ENCODE peak calls at places on chromosome 11, in eight cellular contexts. E is SJSA1, D is psoas muscle, X is fibroblast of lung, Q is right lobe of liver, U is GM23248, J is tibial nerve, R is endothelial cell of umbilical vein. P is an unnamed sample. For H3K27me3 and H3K4me1, the result is how much of the 10 kb centered on the place peaks cover.

GRCh38 chr11:7569044-7569443 is 55.2 kb downstream of the PPFIBP2 start:
- DNase-seq in R (no peak), X (no peak), D (no peak), U (no peak), J (no peak), E (no peak), Q (no peak), P (peak)

GRCh38 chr11:35798423-35798822 is 135.8 kb downstream of the TRIM44 start:
- DNase-seq in J (no peak), Q (no peak), E (no peak), D (no peak), X (no peak), U (peak), R (peak), P (no peak)

GRCh38 chr11:42098075-42098474 is 638.6 kb upstream of the LRRC4C start:
- DNase-seq in Q (no peak), U (no peak), J (no peak), E (no peak), X (no peak), D (no peak), R (no peak), P (no peak)

GRCh38 chr11:105000797-105001196 is 22.2 kb downstream of the CASP5 start:
- DNase-seq in Q (no peak), D (no peak), U (peak), E (no peak), X (no peak), J (no peak), R (peak), P (no peak)

GRCh38 chr11:35541621-35542375 is 16.4 kb upstream of the PAMR1 start:
- DNase-seq in J (peak), Q (no peak), R (no peak), U (peak), E (peak), D (peak), X (peak), P (no peak)

GRCh38 chr11:16814410-16815046 is 76.1 kb downstream of the C11orf58 start:
- DNase-seq in R (no peak), X (no peak), E (no peak), D (no peak), Q (no peak), J (no peak), U (no peak), P (no peak)

GRCh38 chr11:126968915-126969314 is 31.7 kb downstream of the KIRREL3 start:
- DNase-seq in J (no peak), E (no peak), U (peak), R (no peak), Q (no peak), D (no peak), X (no peak), P (no peak)

GRCh38 chr11:96219981-96220623 is 122.9 kb downstream of the MAML2 start:
- DNase-seq in E (no peak), U (peak), D (no peak), X (peak), Q (no peak), R (peak), J (no peak), P (peak)

GRCh38 chr11:89175796-89176195 is 1.9 kb upstream of the TYR start:
- DNase-seq in J (no peak), X (no peak), D (no peak), E (no peak), R (no peak), U (peak), Q (no peak), P (no peak)

GRCh38 chr11:6488342-6488741 is 7.0 kb downstream of the TIMM10B start:
- DNase-seq in J (no peak), R (no peak), U (no peak), X (no peak), E (no peak), Q (no peak), D (no peak), P (no peak)

GRCh38 chr11:3000032-3000961 is 8.2 kb upstream of the NAP1L4 start:
- DNase-seq in R (peak), J (no peak), U (peak), D (peak), E (peak), X (peak), Q (peak), P (peak)

GRCh38 chr11:95500466-95500865 is 269.5 kb upstream of the SESN3 start:
- DNase-seq in D (no peak), X (peak), J (no peak), U (no peak), E (no peak), R (no peak), Q (no peak), P (no peak)

GRCh38 chr11:100890779-100891178 is 203.7 kb downstream of the ARHGAP42 start:
- DNase-seq in X (peak), R (no peak), D (no peak), J (no peak), Q (no peak), U (peak), E (peak), P (no peak)

GRCh38 chr11:85718991-85719807 is 33.2 kb upstream of the CCDC89 start:
- DNase-seq in R (peak), Q (no peak), J (peak), E (peak), U (peak), X (peak), D (peak), P (peak)

GRCh38 chr11:35418282-35418846 is 994 bp downstream of the SLC1A2 start:
- DNase-seq in R (no peak), E (no peak), X (no peak), Q (no peak), U (no peak), D (no peak), J (no peak), P (no peak)

GRCh38 chr11:3222003-3222855 is 3.6 kb upstream of the MRGPRG start:
- DNase-seq in R (no peak), E (no peak), D (no peak), U (no peak), Q (no peak), X (no peak), J (no peak), P (no peak)

GRCh38 chr11:11916981-11917399 is 75.2 kb downstream of the USP47 start:
- DNase-seq in E (peak), Q (no peak), R (no peak), D (peak), J (no peak), U (peak), X (peak), P (no peak)

GRCh38 chr11:121420398-121420797 is 31.7 kb upstream of the SORL1 start:
- DNase-seq in R (no peak), D (no peak), J (no peak), X (no peak), U (no peak), E (no peak), Q (no peak), P (no peak)

GRCh38 chr11:110076388-110076965 is 16.7 kb upstream of the ZC3H12C start:
- DNase-seq in Q (no peak), D (no peak), J (no peak), R (no peak), E (no peak), U (peak), X (no peak), P (no peak)

GRCh38 chr11:70176940-70177689 is 26.0 kb upstream of the FADD start:
- DNase-seq in E (peak), Q (no peak), J (no peak), U (peak), R (no peak), X (no peak), D (no peak), P (peak)

GRCh38 chr11:77090373-77091111 is 12.1 kb upstream of the OMP start:
- DNase-seq in Q (peak), X (no peak), J (no peak), R (no peak), E (no peak), U (no peak), D (peak), P (no peak)

GRCh38 chr11:62033191-62034044 is 66.0 kb upstream of the FTH1 start:
- DNase-seq in J (no peak), Q (no peak), U (peak), E (no peak), X (no peak), R (peak), D (no peak), P (no peak)

GRCh38 chr11:13772223-13773046 is 104.0 kb downstream of the FAR1 start:
- DNase-seq in Q (no peak), R (peak), U (peak), D (no peak), E (peak), J (no peak), X (peak), P (no peak)

GRCh38 chr11:92500463-92500862 is 275.8 kb downstream of the FAT3 start:
- DNase-seq in E (no peak), R (no peak), U (no peak), D (no peak), Q (no peak), J (no peak), X (peak), P (no peak)

GRCh38 chr11:369336-370018 is at the start of gene B4GALNT4:
- DNase-seq in R (no peak), E (no peak), Q (no peak), J (no peak), D (peak), X (no peak), U (peak), P (no peak)

GRCh38 chr11:116148056-116148455 is 624.7 kb downstream of the BUD13 start:
- DNase-seq in X (no peak), U (no peak), J (no peak), D (no peak), R (no peak), E (no peak), Q (no peak), P (no peak)

GRCh38 chr11:96149743-96150555 is 193.0 kb downstream of the MAML2 start:
- DNase-seq in D (no peak), Q (no peak), J (no peak), R (no peak), X (no peak), U (peak), E (peak), P (no peak)

GRCh38 chr11:102473543-102473942 is 21.0 kb upstream of the TMEM123 start:
- DNase-seq in U (no peak), J (no peak), E (no peak), X (no peak), D (no peak), R (no peak), Q (no peak), P (no peak)

GRCh38 chr11:86449993-86450629 is 75.4 kb downstream of the CCDC81 start:
- DNase-seq in U (no peak), R (no peak), J (no peak), X (no peak), E (no peak), Q (no peak), D (no peak), P (no peak)

GRCh38 chr11:47916361-47916841 is 64.0 kb upstream of the PTPRJ start:
- DNase-seq in D (no peak), U (no peak), Q (no peak), R (peak), E (no peak), J (no peak), X (no peak), P (no peak)

GRCh38 chr11:43837879-43838278 is 42.8 kb upstream of the ALKBH3 start:
- DNase-seq in X (no peak), R (no peak), D (no peak), J (no peak), U (peak), E (no peak), Q (no peak), P (no peak)
- H3K27me3 ChIP-seq in X (under half), R (under half), D (under half), J (under half), U (under half), E (under half), Q (under half), P (under half)

DNA sequence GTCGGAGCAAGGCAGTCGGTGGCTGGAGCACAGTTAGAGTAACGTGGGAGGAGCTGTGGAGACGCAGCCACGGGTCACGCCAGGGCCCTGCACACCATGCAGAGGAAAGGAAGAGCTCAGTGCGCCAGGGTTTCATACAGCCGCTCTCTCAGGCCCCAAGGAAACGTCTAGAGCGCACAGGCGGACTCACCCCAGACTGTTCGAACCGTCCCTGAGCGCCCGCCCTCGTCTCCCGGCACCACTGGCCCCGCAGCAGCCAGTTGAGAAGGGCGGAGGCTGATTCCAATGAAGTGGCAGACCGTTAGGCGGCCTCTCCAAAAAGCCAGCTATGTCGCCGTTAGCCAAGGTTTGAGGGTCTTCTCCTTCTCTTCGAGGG is 483 bp upstream of the HYLS1 start:
- DNase-seq in X (no peak), J (no peak), Q (peak), D (peak), E (peak), U (peak), R (no peak), P (no peak)
- H3K4me3 ChIP-seq in X (peak), J (peak), Q (peak), D (peak), E (peak), U (peak), R (peak), P (peak)

DNA sequence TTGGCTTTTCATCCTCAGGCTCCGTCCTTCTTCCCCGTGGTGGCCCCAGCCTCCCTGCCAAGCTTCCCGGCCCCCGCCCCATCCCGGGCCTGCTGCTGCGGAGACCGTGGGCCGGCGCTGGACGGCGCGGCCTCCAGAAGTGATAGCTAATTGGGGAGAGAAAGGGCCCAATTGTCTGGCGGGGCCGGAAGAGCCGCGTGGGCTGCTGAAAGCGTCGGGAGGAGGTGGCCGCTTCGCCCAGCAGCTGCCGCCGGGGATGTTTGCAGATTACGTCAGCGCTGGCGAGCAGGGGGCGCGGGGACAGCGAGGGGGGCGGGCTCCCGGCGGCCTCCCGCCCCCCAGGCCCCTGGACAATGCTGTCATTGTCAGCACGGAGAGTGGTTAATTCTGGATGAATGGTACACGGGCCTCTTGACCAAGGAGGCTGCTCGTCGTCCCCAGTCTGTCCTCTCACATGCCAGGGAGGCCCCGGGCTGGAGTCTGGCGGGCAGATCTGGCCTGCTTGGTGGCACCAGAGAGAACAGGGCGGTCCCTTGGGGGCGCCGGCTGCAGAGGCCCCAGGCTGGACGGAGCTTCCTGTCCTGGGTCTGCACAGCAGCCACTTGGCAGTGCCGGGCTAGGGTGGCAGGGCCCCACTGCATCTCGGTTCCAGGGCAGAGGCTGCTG is 1.6 kb downstream of the SMIM38 start:
- DNase-seq in X (peak), U (peak), D (no peak), Q (peak), J (peak), E (peak), R (peak), P (no peak)
- H3K4me1 ChIP-seq in X (under half), U (under half), D (under half), Q (under half), J (half or more), E (under half), R (under half), P (under half)

DNA sequence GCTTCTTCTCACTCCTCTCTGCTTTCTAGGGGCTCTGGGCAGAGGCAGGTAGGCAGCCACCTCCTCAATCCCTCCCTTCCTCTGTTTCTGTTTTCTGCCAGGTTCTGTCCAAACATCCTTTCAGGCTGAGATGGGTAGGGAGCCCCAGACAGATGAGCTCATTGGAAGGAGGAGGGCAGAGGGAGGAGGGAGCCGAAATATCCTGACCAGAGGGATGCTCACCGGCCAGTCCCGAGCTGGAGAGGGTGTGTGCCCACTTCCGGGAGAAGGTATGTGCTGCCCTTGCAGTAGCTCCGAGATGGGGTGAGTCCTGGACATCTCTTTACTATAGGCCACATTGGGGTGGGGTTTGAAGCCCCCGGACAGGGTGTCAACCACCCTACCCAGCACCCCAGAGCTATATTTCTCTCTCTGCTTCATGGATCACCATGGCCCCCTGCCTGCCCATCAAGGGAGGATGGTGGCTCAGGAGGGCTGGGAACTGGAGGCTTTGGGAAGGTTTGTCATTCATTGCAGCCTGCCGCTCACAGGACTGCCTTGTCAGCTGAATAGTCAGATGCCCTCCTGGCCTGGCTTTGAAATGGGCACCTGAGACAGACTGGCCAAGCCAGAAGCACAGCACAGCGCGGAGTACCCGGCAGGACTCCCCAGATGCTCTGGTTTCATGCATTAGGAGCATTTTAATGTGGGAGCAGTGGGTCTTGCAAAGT is 4.7 kb upstream of the SCN4B start:
- DNase-seq in J (no peak), X (no peak), Q (no peak), E (no peak), R (no peak), U (no peak), D (no peak), P (no peak)
- H3K27me3 ChIP-seq in J (under half), X (half or more), Q (under half), E (under half), R (half or more), U (half or more), D (under half), P (under half)

DNA sequence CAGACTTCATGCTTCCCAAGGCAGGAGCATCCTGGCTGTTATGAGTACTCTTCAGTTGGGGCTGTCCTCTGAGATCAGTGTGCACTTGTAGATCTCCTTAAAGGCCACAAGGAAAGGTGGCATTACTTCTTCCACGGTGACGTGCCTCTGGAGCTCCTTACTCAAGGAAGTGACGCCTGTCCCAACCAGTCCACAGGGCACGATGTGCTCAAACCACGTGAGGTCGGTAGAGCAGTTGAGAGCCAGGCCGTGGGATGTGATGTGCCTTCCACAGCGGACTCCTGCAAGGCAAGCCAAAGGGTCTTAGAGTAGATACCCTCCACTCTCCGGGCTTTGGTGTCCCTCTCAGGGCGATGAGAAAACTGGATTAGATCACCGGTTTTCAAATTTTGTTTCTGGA is 1.4 kb downstream of the LIPT2 start:
- DNase-seq in Q (no peak), D (no peak), E (no peak), X (no peak), J (no peak), R (no peak), U (no peak), P (no peak)
- H3K4me3 ChIP-seq in Q (no peak), D (peak), E (no peak), X (no peak), J (no peak), R (no peak), U (peak), P (no peak)

GRCh38 chr11:128738942-128739341 is 45.1 kb downstream of the FLI1 start:
- DNase-seq in J (no peak), E (no peak), Q (no peak), U (no peak), D (no peak), R (no peak), X (no peak), P (no peak)

GRCh38 chr11:128745296-128746183 is 51.7 kb downstream of the FLI1 start:
- DNase-seq in J (no peak), X (peak), Q (no peak), D (no peak), U (peak), E (no peak), R (peak), P (no peak)

GRCh38 chr11:128741511-128741910 is 47.6 kb downstream of the FLI1 start:
- DNase-seq in U (no peak), J (no peak), R (no peak), Q (no peak), D (no peak), X (no peak), E (no peak), P (no peak)

GRCh38 chr11:128739589-128739988 is 45.7 kb downstream of the FLI1 start:
- DNase-seq in D (no peak), J (no peak), U (no peak), X (no peak), E (no peak), Q (no peak), R (no peak), P (no peak)

DNA sequence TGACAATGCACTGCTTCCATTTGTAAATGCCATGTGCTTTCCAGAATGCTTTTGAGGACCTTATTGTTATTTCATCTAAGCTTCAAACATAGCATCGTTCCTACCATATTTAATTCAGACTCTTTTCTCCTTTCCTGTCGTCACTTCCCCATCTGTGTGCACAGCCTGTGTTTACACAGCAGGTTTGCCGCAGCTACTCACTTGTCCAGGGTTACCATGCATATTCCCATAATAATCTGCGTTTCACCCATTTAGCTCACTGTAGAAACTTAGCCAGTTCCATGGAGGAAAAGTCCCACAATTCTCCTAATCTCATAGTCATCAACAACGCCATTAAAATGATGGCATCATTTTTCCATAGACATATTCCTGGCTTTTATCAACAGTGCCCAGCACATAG is 48.1 kb downstream of the FLI1 start:
- DNase-seq in Q (no peak), R (no peak), X (no peak), U (no peak), J (no peak), D (no peak), E (no peak), P (no peak)
- H3K4me1 ChIP-seq in Q (under half), R (under half), X (under half), U (under half), J (under half), D (under half), E (under half), P (under half)

GRCh38 chr11:31913985-31914384 is 102.9 kb upstream of the PAX6 start:
- DNase-seq in D (no peak), Q (no peak), E (no peak), X (no peak), U (no peak), J (no peak), R (no peak), P (no peak)
- H3K27me3 ChIP-seq in D (under half), Q (under half), E (under half), X (under half), U (under half), J (under half), R (under half), P (under half)

DNA sequence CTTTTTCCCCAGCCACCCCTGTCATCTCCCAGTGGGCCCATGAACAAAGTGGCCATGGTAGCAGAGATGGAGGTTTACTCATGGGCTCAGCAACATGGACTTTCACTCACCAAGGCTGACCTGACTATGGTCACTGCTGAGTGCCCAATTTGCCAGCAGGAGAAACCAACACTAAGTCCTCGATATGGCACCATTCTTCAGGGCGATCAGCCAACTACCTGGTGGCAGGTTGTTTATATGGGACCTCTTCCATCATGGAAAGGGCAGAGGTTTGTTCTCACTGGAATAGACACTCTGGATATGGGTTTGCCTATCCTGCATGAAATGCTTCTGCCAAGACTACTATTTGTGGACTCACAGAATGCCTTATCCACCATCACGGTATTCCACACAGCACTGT is 1009.1 kb downstream of the NTM start:
- DNase-seq in Q (no peak), J (no peak), E (no peak), X (no peak), U (no peak), R (no peak), D (no peak), P (no peak)
- H3K4me3 ChIP-seq in Q (no peak), J (no peak), E (no peak), X (no peak), U (no peak), R (no peak), D (no peak), P (no peak)